ENCODE peak calls at places on chromosomes 1 and 21, in eight cellular contexts. One of them, this sample, is unnamed.
A peak's percentile ranks its signal among the peaks of the same experiment; 100 is the strongest.

GRCh38 chr1:203426870-203427269 is 48.7 kb upstream of the PRELP start:
- DNase-seq in NCI-H2081: no peak
- DNase-seq in AG10803: no peak
- DNase-seq in SW480: no peak
- DNase-seq in HT1080: no peak
- DNase-seq in fibroblast of mammary gland: no peak
- DNase-seq in posterior cingulate gyrus: no peak
- DNase-seq in stimulated activated CD8-positive, alpha-beta memory T cell treated with anti-CD3 and anti-CD28 coated beads, Interleukin-4, amount 100 ng/mL, for 24 hours: no peak
- DNase-seq in this sample: no peak

GRCh38 chr1:226044514-226045132 is 17.9 kb upstream of the H3-3A start:
- DNase-seq in NCI-H2081: no peak
- DNase-seq in AG10803: no peak
- DNase-seq in SW480: no peak
- DNase-seq in HT1080: no peak
- DNase-seq in fibroblast of mammary gland: no peak
- DNase-seq in posterior cingulate gyrus: no peak
- DNase-seq in stimulated activated CD8-positive, alpha-beta memory T cell treated with anti-CD3 and anti-CD28 coated beads, Interleukin-4, amount 100 ng/mL, for 24 hours: no peak
- DNase-seq in this sample: no peak

GRCh38 chr1:159970932-159971342 is 16.9 kb upstream of the SLAMF9 start:
- DNase-seq in NCI-H2081: no peak
- DNase-seq in AG10803: no peak
- DNase-seq in SW480: peak; percentile 83
- DNase-seq in HT1080: no peak
- DNase-seq in fibroblast of mammary gland: no peak
- DNase-seq in posterior cingulate gyrus: no peak
- DNase-seq in stimulated activated CD8-positive, alpha-beta memory T cell treated with anti-CD3 and anti-CD28 coated beads, Interleukin-4, amount 100 ng/mL, for 24 hours: no peak
- DNase-seq in this sample: no peak

GRCh38 chr21:36255650-36256047 is 64.3 kb upstream of the MORC3 start:
- DNase-seq in NCI-H2081: no peak
- DNase-seq in AG10803: no peak
- DNase-seq in SW480: no peak
- DNase-seq in HT1080: no peak
- DNase-seq in fibroblast of mammary gland: no peak
- DNase-seq in posterior cingulate gyrus: no peak
- DNase-seq in stimulated activated CD8-positive, alpha-beta memory T cell treated with anti-CD3 and anti-CD28 coated beads, Interleukin-4, amount 100 ng/mL, for 24 hours: no peak
- DNase-seq in this sample: no peak

GRCh38 chr1:215277537-215277936 is 195.0 kb downstream of the KCNK2 start:
- DNase-seq in NCI-H2081: no peak
- DNase-seq in AG10803: peak; percentile 71
- DNase-seq in SW480: no peak
- DNase-seq in HT1080: no peak
- DNase-seq in fibroblast of mammary gland: peak; percentile 78
- DNase-seq in posterior cingulate gyrus: no peak
- DNase-seq in stimulated activated CD8-positive, alpha-beta memory T cell treated with anti-CD3 and anti-CD28 coated beads, Interleukin-4, amount 100 ng/mL, for 24 hours: no peak
- DNase-seq in this sample: peak; percentile 41

GRCh38 chr1:244035358-244035757 is 15.7 kb upstream of the ZBTB18 start:
- DNase-seq in NCI-H2081: no peak
- DNase-seq in AG10803: no peak
- DNase-seq in SW480: no peak
- DNase-seq in HT1080: no peak
- DNase-seq in fibroblast of mammary gland: no peak
- DNase-seq in posterior cingulate gyrus: no peak
- DNase-seq in stimulated activated CD8-positive, alpha-beta memory T cell treated with anti-CD3 and anti-CD28 coated beads, Interleukin-4, amount 100 ng/mL, for 24 hours: no peak
- DNase-seq in this sample: no peak

GRCh38 chr1:28927442-28928305 is 13.3 kb downstream of the EPB41 start:
- DNase-seq in NCI-H2081: no peak
- DNase-seq in AG10803: peak; percentile 52
- DNase-seq in SW480: peak; percentile 81
- DNase-seq in HT1080: no peak
- DNase-seq in fibroblast of mammary gland: peak; percentile 40
- DNase-seq in posterior cingulate gyrus: no peak
- DNase-seq in stimulated activated CD8-positive, alpha-beta memory T cell treated with anti-CD3 and anti-CD28 coated beads, Interleukin-4, amount 100 ng/mL, for 24 hours: no peak
- DNase-seq in this sample: peak; percentile 13

GRCh38 chr1:20684050-20684620 is 23.0 kb upstream of the DDOST start:
- DNase-seq in NCI-H2081: no peak
- DNase-seq in AG10803: no peak
- DNase-seq in SW480: no peak
- DNase-seq in HT1080: no peak
- DNase-seq in fibroblast of mammary gland: no peak
- DNase-seq in posterior cingulate gyrus: no peak
- DNase-seq in stimulated activated CD8-positive, alpha-beta memory T cell treated with anti-CD3 and anti-CD28 coated beads, Interleukin-4, amount 100 ng/mL, for 24 hours: no peak
- DNase-seq in this sample: no peak

GRCh38 chr1:196651079-196651478 is 764 bp upstream of the CFH start:
- DNase-seq in NCI-H2081: no peak
- DNase-seq in AG10803: no peak
- DNase-seq in SW480: no peak
- DNase-seq in HT1080: no peak
- DNase-seq in fibroblast of mammary gland: no peak
- DNase-seq in posterior cingulate gyrus: no peak
- DNase-seq in stimulated activated CD8-positive, alpha-beta memory T cell treated with anti-CD3 and anti-CD28 coated beads, Interleukin-4, amount 100 ng/mL, for 24 hours: no peak
- DNase-seq in this sample: no peak

GRCh38 chr1:22613951-22614350 is 22.5 kb upstream of the C1QA start:
- DNase-seq in NCI-H2081: no peak
- DNase-seq in AG10803: no peak
- DNase-seq in SW480: no peak
- DNase-seq in HT1080: no peak
- DNase-seq in fibroblast of mammary gland: no peak
- DNase-seq in posterior cingulate gyrus: no peak
- DNase-seq in stimulated activated CD8-positive, alpha-beta memory T cell treated with anti-CD3 and anti-CD28 coated beads, Interleukin-4, amount 100 ng/mL, for 24 hours: no peak
- DNase-seq in this sample: no peak

GRCh38 chr21:38598413-38598812 is 100.1 kb upstream of the ERG start:
- DNase-seq in NCI-H2081: no peak
- DNase-seq in AG10803: no peak
- DNase-seq in SW480: no peak
- DNase-seq in HT1080: no peak
- DNase-seq in fibroblast of mammary gland: no peak
- DNase-seq in posterior cingulate gyrus: no peak
- DNase-seq in stimulated activated CD8-positive, alpha-beta memory T cell treated with anti-CD3 and anti-CD28 coated beads, Interleukin-4, amount 100 ng/mL, for 24 hours: no peak
- DNase-seq in this sample: no peak

GRCh38 chr1:4177425-4178150 is 277.5 kb upstream of the C1orf174 start:
- DNase-seq in NCI-H2081: no peak
- DNase-seq in AG10803: no peak
- DNase-seq in SW480: no peak
- DNase-seq in HT1080: no peak
- DNase-seq in fibroblast of mammary gland: no peak
- DNase-seq in posterior cingulate gyrus: no peak
- DNase-seq in stimulated activated CD8-positive, alpha-beta memory T cell treated with anti-CD3 and anti-CD28 coated beads, Interleukin-4, amount 100 ng/mL, for 24 hours: no peak
- DNase-seq in this sample: no peak

This sample was measured in EL.